ENCODE peak calls at places on chromosome 1, in seven cellular contexts. L is dorsolateral prefrontal cortex, Q is heart left ventricle, R is tibial nerve, H is keratinocyte, Y is cardiac fibroblast, C is body of pancreas. S is an unnamed sample.

GRCh38 chr1:180503274-180503862 is 991 bp upstream of the ACBD6 start:
- DNase-seq in C (no peak), H (no peak), R (no peak), Q (no peak), Y (peak; percentile 46), L (no peak), S (no peak)

GRCh38 chr1:38872401-38873026 is 634 bp downstream of the MYCBP start:
- DNase-seq in R (no peak), Y (peak; percentile 42), Q (peak; percentile 20), L (peak; percentile 51), H (no peak), C (peak; percentile 9), S (no peak)

GRCh38 chr1:89609781-89610456 is 23.0 kb upstream of the LRRC8C start:
- DNase-seq in R (no peak), H (no peak), Q (no peak), Y (no peak), C (no peak), L (peak; percentile 59), S (no peak)

GRCh38 chr1:233245191-233245765 is 50.2 kb downstream of the PCNX2 start:
- DNase-seq in H (no peak), C (no peak), Y (no peak), Q (no peak), L (no peak), R (no peak), S (no peak)

GRCh38 chr1:7008975-7009740 is 223.9 kb downstream of the CAMTA1 start:
- DNase-seq in R (no peak), Q (no peak), L (no peak), H (no peak), Y (no peak), C (no peak), S (no peak)

GRCh38 chr1:218967836-218968235 is 205.8 kb upstream of the LYPLAL1 start:
- DNase-seq in Y (peak; percentile 77), C (no peak), L (no peak), R (no peak), Q (no peak), H (no peak), S (no peak)

GRCh38 chr1:230909974-230910754 is 41.8 kb upstream of the C1orf198 start:
- DNase-seq in Q (peak; percentile 46), R (no peak), H (no peak), Y (no peak), C (no peak), L (peak; percentile 69), S (no peak)

GRCh38 chr1:242318140-242318539 is 206.4 kb downstream of the PLD5 start:
- DNase-seq in H (no peak), R (no peak), Q (no peak), Y (no peak), C (no peak), L (no peak), S (no peak)

GRCh38 chr1:193069748-193070394 is 10.5 kb downstream of the RO60 start:
- DNase-seq in H (no peak), L (no peak), R (no peak), Q (no peak), C (no peak), Y (peak; percentile 24), S (no peak)

GRCh38 chr1:3785458-3786157 is 10.7 kb downstream of the LRRC47 start:
- DNase-seq in Y (no peak), Q (no peak), C (no peak), R (no peak), L (no peak), H (no peak), S (no peak)

GRCh38 chr1:83053446-83053845 is 945.5 kb downstream of the TTLL7 start:
- DNase-seq in H (no peak), R (no peak), Q (no peak), C (no peak), Y (peak; percentile 40), L (no peak), S (no peak)

GRCh38 chr1:167092653-167093052 is 1.2 kb upstream of the STYXL2 start:
- DNase-seq in Y (no peak), C (no peak), Q (no peak), H (no peak), L (no peak), R (no peak), S (no peak)

GRCh38 chr1:66613187-66613586 is 79.2 kb downstream of the SGIP1 start:
- DNase-seq in L (no peak), R (no peak), H (no peak), C (no peak), Y (peak; percentile 73), Q (no peak), S (no peak)

GRCh38 chr1:211687462-211688215 is 12.2 kb upstream of the NEK2 start:
- DNase-seq in C (no peak), R (no peak), Y (no peak), Q (no peak), L (no peak), H (no peak), S (no peak)

GRCh38 chr1:193700710-193701355 is 514.4 kb upstream of the B3GALT2 start:
- DNase-seq in H (peak; percentile 26), Y (peak; percentile 50), C (no peak), R (no peak), L (no peak), Q (no peak), S (no peak)

DNA sequence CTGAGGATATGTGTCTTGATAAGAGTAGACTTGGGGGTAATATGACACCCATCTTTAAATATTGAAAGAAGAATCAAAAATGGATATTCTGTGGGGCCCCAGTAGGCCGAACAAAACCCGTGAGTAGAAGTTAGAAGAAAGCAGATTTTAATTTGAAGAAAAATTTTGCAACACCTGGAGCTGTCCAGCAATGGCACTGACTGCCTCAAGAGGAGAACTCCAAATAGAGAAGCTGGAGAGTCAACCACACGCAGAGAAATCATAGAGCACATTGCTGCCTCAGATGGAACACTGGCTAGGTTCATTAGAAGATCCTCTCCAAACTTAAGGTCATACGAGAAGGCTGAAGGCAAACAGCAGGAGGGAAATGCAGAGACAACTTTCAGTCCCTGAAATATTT is 6.8 kb downstream of the NHLH1 start:
- DNase-seq in L (no peak), H (no peak), R (no peak), C (no peak), Y (no peak), Q (no peak), S (no peak)
- TF ChIP-seq CTCF in L (no peak), H (no peak), R (no peak), C (no peak), Y (no peak), Q (no peak), S (no peak)

GRCh38 chr1:157104598-157105293 is 5.1 kb upstream of the ETV3L start:
- DNase-seq in R (no peak), C (no peak), Y (peak; percentile 45), L (no peak), H (no peak), Q (no peak), S (no peak)
- TF ChIP-seq CTCF in R (no peak), C (no peak), Y (no peak), L (no peak), H (no peak), Q (no peak), S (peak; percentile 20)

GRCh38 chr1:145901312-145902021 is 8.4 kb downstream of the ITGA10 start:
- DNase-seq in L (no peak), C (no peak), H (no peak), Q (no peak), Y (no peak), R (no peak), S (no peak)
- TF ChIP-seq CTCF in L (no peak), C (no peak), H (no peak), Q (no peak), Y (no peak), R (no peak), S (no peak)

GRCh38 chr1:52348704-52349301 is 17.2 kb downstream of the CC2D1B start:
- DNase-seq in Y (peak; percentile 39), H (no peak), C (no peak), Q (no peak), L (no peak), R (no peak), S (no peak)
- TF ChIP-seq CTCF in Y (peak; percentile 29), H (peak; percentile 62), C (no peak), Q (peak; percentile 9), L (no peak), R (peak; percentile 13), S (peak; percentile 47)

GRCh38 chr1:203359010-203359571 is 8.2 kb upstream of the FMOD start:
- DNase-seq in C (no peak), H (no peak), R (peak; percentile 81), Q (no peak), L (no peak), Y (no peak), S (no peak)
- TF ChIP-seq CTCF in C (no peak), H (no peak), R (no peak), Q (no peak), L (no peak), Y (no peak), S (no peak)

GRCh38 chr1:27671964-27672749 is at the start of gene IFI6:
- DNase-seq in Y (peak; percentile 97), Q (peak; percentile 88), L (peak; percentile 89), C (peak; percentile 92), H (no peak), R (peak; percentile 80), S (peak; percentile 49)
- TF ChIP-seq CTCF in Y (peak; percentile 52), Q (peak; percentile 5), L (peak; percentile 52), C (peak; percentile 59), H (peak; percentile 34), R (peak; percentile 72), S (peak; percentile 42)